ENCODE peak calls at places on chromosomes 7 and 10, in seven cellular contexts. Y is mesendoderm, I is H1, X is IMR-90, T is mesenchymal stem cell, W is trophoblast cell, Q is neuronal stem cell. P is an unnamed sample. For H3K4me1, the result is how much of the 10 kb centered on the place peaks cover.

GRCh38 chr7:91398341-91398740 is 134.1 kb downstream of the FZD1 start:
- DNase-seq in Y (peak), I (no peak), X (no peak), T (no peak), W (no peak), Q (no peak), P (no peak)

GRCh38 chr10:6036861-6037321 is 25.3 kb downstream of the IL2RA start:
- DNase-seq in Y (no peak), I (no peak), X (no peak), T (no peak), W (no peak), Q (no peak), P (no peak)

GRCh38 chr10:125343118-125343752 is 182.9 kb upstream of the CTBP2 start:
- DNase-seq in Y (peak), I (no peak), X (peak), T (peak), W (peak), Q (peak), P (no peak)

GRCh38 chr7:50954716-50955115 is 172.0 kb upstream of the GRB10 start:
- DNase-seq in Y (no peak), I (no peak), X (no peak), T (no peak), W (no peak), Q (no peak), P (no peak)

GRCh38 chr7:107035446-107035845 is 9.1 kb upstream of the PRKAR2B start:
- DNase-seq in Y (peak), I (no peak), X (peak), T (peak), W (no peak), Q (no peak), P (no peak)

GRCh38 chr7:95322874-95323273 is 1.5 kb downstream of the PON1 start:
- DNase-seq in Y (no peak), I (no peak), X (no peak), T (no peak), W (no peak), Q (no peak), P (no peak)

GRCh38 chr10:69628876-69629275 is 1.2 kb upstream of the FAM241B start:
- DNase-seq in Y (no peak), I (no peak), X (no peak), T (no peak), W (no peak), Q (no peak), P (no peak)

GRCh38 chr10:102473445-102474331 is 22.3 kb upstream of the C10orf95 start:
- DNase-seq in Y (no peak), I (no peak), X (no peak), T (no peak), W (no peak), Q (no peak), P (no peak)

GRCh38 chr10:112584276-112584675 is 137.3 kb downstream of the VTI1A start:
- DNase-seq in Y (no peak), I (no peak), X (peak), T (no peak), W (no peak), Q (no peak), P (no peak)

GRCh38 chr7:23181684-23182553 is at the start of gene NUP42:
- DNase-seq in Y (peak), I (peak), X (peak), T (peak), W (peak), Q (peak), P (peak)

GRCh38 chr10:98858525-98858924 is 377.1 kb downstream of the HPSE2 start:
- DNase-seq in Y (peak), I (no peak), X (peak), T (no peak), W (no peak), Q (no peak), P (no peak)

GRCh38 chr10:98425511-98426352 is 10.8 kb upstream of the PYROXD2 start:
- DNase-seq in Y (peak), I (no peak), X (peak), T (peak), W (peak), Q (peak), P (peak)

DNA sequence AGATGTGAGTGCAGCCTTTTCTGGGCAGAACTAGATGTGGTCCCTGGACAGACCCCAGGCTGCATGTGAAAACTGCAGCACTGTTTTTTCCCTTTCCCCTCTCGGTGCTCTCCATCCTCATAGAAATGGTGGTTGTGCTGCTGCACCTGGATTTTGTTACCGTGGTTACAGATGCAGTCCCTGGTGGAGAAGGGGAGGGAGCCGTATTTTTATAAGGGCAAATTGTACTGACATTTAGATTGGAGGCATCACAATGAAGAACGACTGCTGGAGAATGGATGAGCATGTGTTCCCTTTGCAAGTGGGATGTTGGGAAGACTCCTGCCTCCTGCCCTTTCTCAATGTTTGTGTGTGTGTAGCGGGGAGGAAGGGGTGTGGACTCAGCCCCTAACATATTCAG is 469.9 kb downstream of the CCSER2 start:
- DNase-seq in Y (no peak), I (no peak), X (no peak), T (no peak), W (no peak), Q (no peak), P (no peak)
- H3K9ac ChIP-seq in Y (no peak), I (no peak), X (no peak), T (no peak), W (no peak), Q (no peak), P (no peak)

DNA sequence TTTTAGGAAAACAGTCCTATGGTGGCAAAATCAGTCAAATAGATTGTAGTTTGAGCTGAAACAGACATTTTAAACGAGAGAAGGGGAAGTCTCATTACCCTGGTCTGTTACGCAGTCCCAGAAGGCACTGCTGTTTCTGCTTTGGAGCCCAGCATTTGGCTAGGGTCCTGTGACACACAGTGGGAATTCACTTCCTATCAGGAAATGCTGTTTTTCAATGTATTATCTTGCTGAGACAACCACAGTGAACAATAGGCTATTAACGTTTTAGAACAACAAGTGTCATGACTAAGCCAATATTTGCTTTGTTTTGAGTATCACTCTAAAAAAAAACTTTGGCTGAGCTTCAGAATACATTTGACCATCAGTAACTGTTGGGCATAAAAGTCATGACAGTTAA is 74.1 kb downstream of the ADD3 start:
- DNase-seq in Y (peak), I (no peak), X (no peak), T (no peak), W (no peak), Q (no peak), P (no peak)
- H3K4me1 ChIP-seq in Y (under half), I (under half), X (under half), T (under half), W (under half), Q (under half), P (under half)

GRCh38 chr7:105614341-105614840 is 33.1 kb upstream of the EFCAB10 start:
- DNase-seq in Y (no peak), I (no peak), X (no peak), T (no peak), W (no peak), Q (no peak), P (no peak)

GRCh38 chr7:105611856-105612775 is 30.8 kb upstream of the EFCAB10 start:
- DNase-seq in Y (no peak), I (no peak), X (peak), T (peak), W (no peak), Q (no peak), P (no peak)

GRCh38 chr7:105613611-105614330 is 32.5 kb upstream of the EFCAB10 start:
- DNase-seq in Y (no peak), I (no peak), X (no peak), T (no peak), W (no peak), Q (no peak), P (no peak)

GRCh38 chr7:105610165-105610930 is 29.1 kb upstream of the EFCAB10 start:
- DNase-seq in Y (no peak), I (no peak), X (no peak), T (no peak), W (no peak), Q (no peak), P (no peak)

DNA sequence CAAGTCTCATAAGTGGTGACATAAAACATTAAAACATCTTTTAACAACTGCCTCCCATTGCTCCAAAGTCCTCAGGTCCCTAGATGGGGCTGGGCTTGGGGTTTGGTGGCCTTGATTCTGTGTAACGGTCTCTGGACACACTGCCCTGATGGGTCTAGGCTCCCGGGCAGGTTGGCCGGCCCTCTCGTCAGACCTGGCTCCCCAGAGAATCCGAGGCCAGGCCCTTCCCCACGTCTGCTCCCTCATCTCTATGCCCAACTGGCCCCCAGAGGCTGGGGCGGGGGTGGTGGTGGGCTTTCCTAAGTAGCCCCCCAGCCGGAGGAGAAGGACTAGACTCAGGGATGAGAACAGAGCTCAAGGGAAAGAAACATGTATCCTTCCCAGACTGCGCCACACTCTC is 31.5 kb upstream of the EFCAB10 start:
- DNase-seq in Y (no peak), I (no peak), X (no peak), T (no peak), W (no peak), Q (no peak), P (no peak)
- H3K18ac ChIP-seq in Y (no peak), I (no peak), X (no peak), T (no peak), W (no peak), Q (peak), P (no peak)

GRCh38 chr10:34811968-34812514 is 3.1 kb downstream of the PARD3 start:
- DNase-seq in Y (no peak), I (no peak), X (peak), T (peak), W (no peak), Q (no peak), P (no peak)

GRCh38 chr10:34811126-34811967 is 3.7 kb downstream of the PARD3 start:
- DNase-seq in Y (peak), I (no peak), X (no peak), T (no peak), W (no peak), Q (no peak), P (no peak)

GRCh38 chr10:34809796-34810195 is 5.3 kb downstream of the PARD3 start:
- DNase-seq in Y (no peak), I (no peak), X (peak), T (no peak), W (no peak), Q (no peak), P (no peak)

GRCh38 chr10:34808336-34808735 is 6.8 kb downstream of the PARD3 start:
- DNase-seq in Y (no peak), I (no peak), X (no peak), T (no peak), W (no peak), Q (no peak), P (no peak)

DNA sequence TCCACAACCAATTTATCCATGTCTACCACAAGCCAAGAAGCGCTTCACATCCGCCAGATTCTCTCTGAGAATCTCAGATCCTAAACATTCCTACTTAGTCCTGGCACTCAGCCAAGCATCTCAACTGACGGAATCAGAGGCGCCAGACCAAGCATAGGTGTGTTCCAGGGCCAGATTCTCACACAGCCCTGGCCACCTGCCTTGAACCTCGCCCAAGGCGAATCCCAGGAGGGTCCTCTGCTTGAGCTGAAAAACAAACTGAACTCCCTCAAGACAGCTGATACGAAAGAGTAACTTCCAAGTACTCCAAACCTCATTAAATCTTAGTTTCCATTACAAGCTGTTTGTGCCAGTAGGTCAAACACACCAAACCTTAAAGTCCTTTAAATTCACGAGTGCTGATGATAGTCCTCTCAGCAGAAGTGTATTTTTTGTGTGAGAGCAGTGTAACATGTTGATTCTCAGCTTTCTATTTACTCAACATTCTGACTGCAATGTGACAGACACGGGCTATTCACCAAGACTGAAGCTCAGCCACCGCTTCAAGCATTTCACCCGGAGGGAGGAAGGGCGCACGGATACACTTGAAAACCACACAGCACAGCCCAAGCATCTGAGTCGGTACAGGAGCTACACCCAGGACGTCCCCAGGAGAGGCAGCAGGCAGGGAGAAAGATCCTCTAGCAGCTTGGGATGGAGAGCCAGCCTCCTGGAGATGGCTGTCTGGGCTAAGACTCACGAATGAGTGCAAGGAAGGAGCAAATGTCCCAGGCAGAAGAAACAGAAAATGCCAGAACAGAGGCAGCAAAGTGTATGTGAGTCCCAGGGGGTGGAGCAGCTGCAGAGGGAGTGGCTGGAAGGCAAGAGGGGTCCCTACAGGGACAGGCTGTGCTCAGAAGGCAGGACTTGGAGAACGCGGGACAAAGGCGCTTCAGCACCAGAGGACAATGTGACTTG is 6.0 kb downstream of the PARD3 start:
- DNase-seq in Y (peak), I (no peak), X (peak), T (peak), W (no peak), Q (peak), P (peak)
- H3K9ac ChIP-seq in Y (peak), I (no peak), X (peak), T (peak), W (no peak), Q (no peak), P (no peak)

GRCh38 chr10:122550983-122551382 is 9.6 kb upstream of the DMBT1 start:
- DNase-seq in Y (no peak), I (no peak), X (no peak), T (no peak), W (no peak), Q (no peak), P (no peak)

GRCh38 chr10:122550427-122550826 is 10.1 kb upstream of the DMBT1 start:
- DNase-seq in Y (no peak), I (no peak), X (no peak), T (no peak), W (no peak), Q (no peak), P (no peak)

GRCh38 chr10:122546242-122546641 is 14.3 kb upstream of the DMBT1 start:
- DNase-seq in Y (no peak), I (no peak), X (no peak), T (no peak), W (no peak), Q (no peak), P (no peak)

GRCh38 chr10:122551450-122551849 is 9.1 kb upstream of the DMBT1 start:
- DNase-seq in Y (peak), I (no peak), X (no peak), T (no peak), W (no peak), Q (no peak), P (peak)

GRCh38 chr10:122548699-122549098 is 11.9 kb upstream of the DMBT1 start:
- DNase-seq in Y (peak), I (no peak), X (no peak), T (no peak), W (no peak), Q (no peak), P (no peak)
- H3K4me1 ChIP-seq in Y (under half), I (under half), X (under half), T (under half), W (under half), Q (under half), P (under half)

DNA sequence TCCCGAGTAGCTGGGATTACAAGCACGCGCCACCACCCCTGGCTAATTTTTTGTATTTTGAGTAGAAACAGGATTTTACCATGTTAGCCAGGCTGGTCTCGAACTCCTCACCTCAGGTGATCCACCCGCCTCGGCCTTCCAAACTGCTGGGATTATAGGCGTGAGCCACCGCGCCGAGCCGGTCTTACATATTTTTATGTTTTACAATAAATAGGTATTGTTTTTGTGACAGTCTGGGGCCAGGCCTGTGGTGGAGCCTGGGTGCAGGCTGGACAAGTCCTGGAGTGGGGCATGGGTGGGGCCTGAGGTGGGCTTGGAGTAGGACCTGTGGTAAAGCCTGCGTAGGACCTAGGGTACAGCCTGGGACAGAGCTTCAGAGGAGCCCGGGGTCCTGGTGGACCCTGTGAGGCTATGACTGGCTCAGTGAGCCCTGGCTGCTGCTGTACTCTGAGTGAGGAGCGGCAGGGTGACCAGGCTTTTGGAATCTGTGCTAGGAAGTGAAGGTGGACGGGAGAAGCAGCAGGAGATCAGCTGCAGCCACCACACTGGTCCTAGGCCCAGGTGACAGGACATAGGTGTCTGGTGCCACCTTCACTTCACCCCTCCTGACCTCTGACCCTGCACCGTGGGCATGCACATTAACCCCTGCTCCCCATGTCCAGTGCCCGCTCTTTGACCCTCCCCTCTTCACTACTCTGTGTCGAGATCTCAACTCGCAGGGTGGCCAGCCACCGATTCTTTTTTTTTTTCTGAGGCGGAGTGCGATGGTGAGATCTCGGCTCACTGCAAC is 9.6 kb upstream of the ZMIZ2 start:
- DNase-seq in Y (no peak), I (no peak), X (no peak), T (no peak), W (no peak), Q (no peak), P (no peak)
- H3K18ac ChIP-seq in Y (no peak), I (no peak), X (no peak), T (no peak), W (no peak), Q (no peak), P (no peak)

DNA sequence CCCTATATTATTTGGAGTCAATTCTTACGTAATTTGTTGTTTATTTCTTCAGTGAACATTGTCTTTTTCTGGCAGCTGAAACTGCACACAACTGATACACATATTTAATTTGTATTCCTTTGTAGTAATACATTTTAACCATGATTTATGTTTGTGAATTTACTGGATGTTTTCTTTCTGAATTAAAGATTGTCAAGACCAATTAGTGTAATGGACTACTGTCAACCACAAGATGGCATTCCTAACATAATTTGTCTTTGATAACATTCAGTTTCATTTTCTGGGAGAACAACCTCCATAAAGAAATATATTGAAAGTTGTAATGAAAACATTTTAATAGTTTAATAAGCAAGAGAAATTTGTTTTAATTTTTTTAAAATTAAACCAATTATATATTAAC is 10.1 kb downstream of the THNSL1 start:
- DNase-seq in Y (peak), I (no peak), X (peak), T (peak), W (no peak), Q (no peak), P (no peak)
- H3K9ac ChIP-seq in Y (no peak), I (no peak), X (no peak), T (no peak), W (no peak), Q (no peak), P (no peak)

DNA sequence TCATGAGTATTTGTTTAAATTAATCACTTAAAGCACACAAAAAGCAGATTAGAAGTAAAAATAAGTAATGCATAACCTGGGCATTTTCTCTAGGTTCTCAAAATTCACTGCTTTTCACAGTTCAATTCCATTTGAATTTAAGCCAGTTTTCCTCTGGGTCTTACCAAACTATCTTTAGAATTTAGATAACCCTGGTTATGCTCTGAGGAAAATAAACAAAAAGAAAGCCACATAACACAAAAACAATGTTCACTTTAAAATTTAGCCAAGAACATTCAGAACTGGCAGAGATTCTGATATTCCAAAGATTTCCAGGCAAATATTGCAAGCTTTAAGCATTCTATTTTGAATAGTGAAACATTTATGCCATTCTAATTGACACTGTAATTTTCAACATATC is 50.7 kb upstream of the PRKG1 start:
- DNase-seq in Y (no peak), I (no peak), X (peak), T (no peak), W (no peak), Q (no peak), P (no peak)
- H3K4me1 ChIP-seq in Y (under half), I (under half), X (under half), T (under half), W (under half), Q (under half), P (under half)

P was measured in H9.